ENCODE peak calls at places on chromosomes 6 and 20, in four cellular contexts. One of them, this sample, is unnamed.

GRCh38 chr6:144574796-144575195 is 289.7 kb downstream of the UTRN start:
- DNase-seq in iris pigment epithelial cell: no peak
- DNase-seq in GM23248: no peak
- DNase-seq in effector CD4-positive, alpha-beta T cell: no peak
- DNase-seq in this sample: no peak

GRCh38 chr6:78916411-78916810 is 49.1 kb downstream of the IRAK1BP1 start:
- DNase-seq in iris pigment epithelial cell: no peak
- DNase-seq in GM23248: no peak
- DNase-seq in effector CD4-positive, alpha-beta T cell: no peak
- DNase-seq in this sample: no peak

GRCh38 chr6:98581725-98582124 is 252.6 kb upstream of the POU3F2 start:
- DNase-seq in iris pigment epithelial cell: no peak
- DNase-seq in GM23248: peak; percentile 50
- DNase-seq in effector CD4-positive, alpha-beta T cell: no peak
- DNase-seq in this sample: no peak

GRCh38 chr6:89071036-89071435 is 9.5 kb upstream of the PNRC1 start:
- DNase-seq in iris pigment epithelial cell: no peak
- DNase-seq in GM23248: no peak
- DNase-seq in effector CD4-positive, alpha-beta T cell: no peak
- DNase-seq in this sample: no peak

GRCh38 chr20:53698321-53698978 is 104.8 kb upstream of the ZNF217 start:
- DNase-seq in iris pigment epithelial cell: no peak
- DNase-seq in GM23248: no peak
- DNase-seq in effector CD4-positive, alpha-beta T cell: no peak
- DNase-seq in this sample: no peak

GRCh38 chr6:44338228-44339122 is 4.0 kb upstream of the SPATS1 start:
- DNase-seq in iris pigment epithelial cell: peak; percentile 44
- DNase-seq in GM23248: peak; percentile 77
- DNase-seq in effector CD4-positive, alpha-beta T cell: peak; percentile 39
- DNase-seq in this sample: peak; percentile 59

GRCh38 chr6:26172496-26172958 is 85.3 kb downstream of the HFE start:
- DNase-seq in iris pigment epithelial cell: peak; percentile 46
- DNase-seq in GM23248: peak; percentile 68
- DNase-seq in effector CD4-positive, alpha-beta T cell: peak; percentile 11
- DNase-seq in this sample: peak; percentile 22

GRCh38 chr6:125821825-125822281 is 31.1 kb downstream of the NCOA7 start:
- DNase-seq in iris pigment epithelial cell: no peak
- DNase-seq in GM23248: no peak
- DNase-seq in effector CD4-positive, alpha-beta T cell: no peak
- DNase-seq in this sample: no peak

GRCh38 chr6:153673214-153673613 is 365.8 kb upstream of the OPRM1 start:
- DNase-seq in iris pigment epithelial cell: no peak
- DNase-seq in GM23248: no peak
- DNase-seq in effector CD4-positive, alpha-beta T cell: no peak
- DNase-seq in this sample: no peak

GRCh38 chr6:34810936-34811632 is 19.2 kb downstream of the BLTP3A start:
- DNase-seq in iris pigment epithelial cell: peak; percentile 23
- DNase-seq in GM23248: no peak
- DNase-seq in effector CD4-positive, alpha-beta T cell: no peak
- DNase-seq in this sample: no peak

GRCh38 chr6:35776364-35777215 is at the start of gene CLPSL2:
- DNase-seq in iris pigment epithelial cell: no peak
- DNase-seq in GM23248: peak; percentile 37
- DNase-seq in effector CD4-positive, alpha-beta T cell: no peak
- DNase-seq in this sample: no peak

GRCh38 chr6:150439373-150439772 is 70.6 kb downstream of the IYD start:
- DNase-seq in iris pigment epithelial cell: no peak
- DNase-seq in GM23248: no peak
- DNase-seq in effector CD4-positive, alpha-beta T cell: no peak
- DNase-seq in this sample: no peak

GRCh38 chr6:88882536-88882935 is 80.9 kb downstream of the RNGTT start:
- DNase-seq in iris pigment epithelial cell: no peak
- DNase-seq in GM23248: no peak
- DNase-seq in effector CD4-positive, alpha-beta T cell: no peak
- DNase-seq in this sample: no peak

GRCh38 chr6:155389130-155389529 is 66.5 kb downstream of the NOX3 start:
- DNase-seq in iris pigment epithelial cell: peak; percentile 77
- DNase-seq in GM23248: peak; percentile 19
- DNase-seq in effector CD4-positive, alpha-beta T cell: no peak
- DNase-seq in this sample: no peak

GRCh38 chr6:74447013-74447412 is 751.0 kb downstream of the CD109 start:
- DNase-seq in iris pigment epithelial cell: peak; percentile 49
- DNase-seq in GM23248: peak; percentile 72
- DNase-seq in effector CD4-positive, alpha-beta T cell: no peak
- DNase-seq in this sample: no peak

GRCh38 chr6:13787146-13787545 is 27.2 kb downstream of the MCUR1 start:
- DNase-seq in iris pigment epithelial cell: peak; percentile 63
- DNase-seq in GM23248: peak; percentile 67
- DNase-seq in effector CD4-positive, alpha-beta T cell: no peak
- DNase-seq in this sample: no peak

GRCh38 chr6:1066449-1066848 is 245.4 kb upstream of the FOXQ1 start:
- DNase-seq in iris pigment epithelial cell: no peak
- DNase-seq in GM23248: no peak
- DNase-seq in effector CD4-positive, alpha-beta T cell: no peak
- DNase-seq in this sample: no peak

GRCh38 chr20:11261533-11262000 is 587.8 kb upstream of the JAG1 start:
- DNase-seq in iris pigment epithelial cell: peak; percentile 93
- DNase-seq in GM23248: peak; percentile 96
- DNase-seq in effector CD4-positive, alpha-beta T cell: no peak
- DNase-seq in this sample: no peak

GRCh38 chr20:5191829-5192569 is 65.2 kb downstream of the CDS2 start:
- DNase-seq in iris pigment epithelial cell: peak; percentile 79
- DNase-seq in GM23248: peak; percentile 81
- DNase-seq in effector CD4-positive, alpha-beta T cell: peak; percentile 14
- DNase-seq in this sample: peak; percentile 16

GRCh38 chr20:46160661-46161060 is 42.5 kb downstream of the CD40 start:
- DNase-seq in iris pigment epithelial cell: no peak
- DNase-seq in GM23248: no peak
- DNase-seq in effector CD4-positive, alpha-beta T cell: no peak
- DNase-seq in this sample: no peak

GRCh38 chr20:44080646-44081267 is 106.2 kb downstream of the JPH2 start:
- DNase-seq in iris pigment epithelial cell: peak; percentile 79
- DNase-seq in GM23248: peak; percentile 83
- DNase-seq in effector CD4-positive, alpha-beta T cell: peak; percentile 73
- DNase-seq in this sample: peak; percentile 80

GRCh38 chr6:143620461-143620860 is 57.3 kb upstream of the PHACTR2 start:
- DNase-seq in iris pigment epithelial cell: peak; percentile 57
- DNase-seq in GM23248: peak; percentile 34
- DNase-seq in effector CD4-positive, alpha-beta T cell: no peak
- DNase-seq in this sample: no peak

GRCh38 chr20:63009044-63009961 is 2.5 kb upstream of the BHLHE23 start:
- DNase-seq in iris pigment epithelial cell: peak; percentile 35
- DNase-seq in GM23248: peak; percentile 80
- DNase-seq in effector CD4-positive, alpha-beta T cell: peak; percentile 77
- DNase-seq in this sample: peak; percentile 83

GRCh38 chr6:32081168-32081624 is 27.9 kb downstream of the TNXB start:
- DNase-seq in iris pigment epithelial cell: peak; percentile 90
- DNase-seq in GM23248: peak; percentile 97
- DNase-seq in effector CD4-positive, alpha-beta T cell: no peak
- DNase-seq in this sample: no peak

GRCh38 chr6:38264605-38265004 is 375.1 kb downstream of the BTBD9 start:
- DNase-seq in iris pigment epithelial cell: peak; percentile 33
- DNase-seq in GM23248: no peak
- DNase-seq in effector CD4-positive, alpha-beta T cell: no peak
- DNase-seq in this sample: no peak

GRCh38 chr6:112235956-112236355 is 18.4 kb downstream of the LAMA4 start:
- DNase-seq in iris pigment epithelial cell: peak; percentile 97
- DNase-seq in GM23248: peak; percentile 83
- DNase-seq in effector CD4-positive, alpha-beta T cell: no peak
- DNase-seq in this sample: peak; percentile 9

GRCh38 chr6:86456786-86457185 is 480.5 kb upstream of the HTR1E start:
- DNase-seq in iris pigment epithelial cell: no peak
- DNase-seq in GM23248: no peak
- DNase-seq in effector CD4-positive, alpha-beta T cell: no peak
- DNase-seq in this sample: no peak

GRCh38 chr20:38145094-38146075 is 19.7 kb downstream of the TGM2 start:
- DNase-seq in iris pigment epithelial cell: peak; percentile 72
- DNase-seq in GM23248: peak; percentile 66
- DNase-seq in effector CD4-positive, alpha-beta T cell: no peak
- DNase-seq in this sample: no peak

GRCh38 chr6:22271044-22271443 is 25.8 kb downstream of the PRL start:
- DNase-seq in iris pigment epithelial cell: no peak
- DNase-seq in GM23248: no peak
- DNase-seq in effector CD4-positive, alpha-beta T cell: no peak
- DNase-seq in this sample: no peak

GRCh38 chr6:155273438-155273837 is 9.6 kb downstream of the CLDN20 start:
- DNase-seq in iris pigment epithelial cell: peak; percentile 94
- DNase-seq in GM23248: peak; percentile 37
- DNase-seq in effector CD4-positive, alpha-beta T cell: no peak
- DNase-seq in this sample: no peak

GRCh38 chr20:35271904-35272303 is 6.0 kb downstream of the MMP24OS start:
- DNase-seq in iris pigment epithelial cell: peak; percentile 78
- DNase-seq in GM23248: peak; percentile 79
- DNase-seq in effector CD4-positive, alpha-beta T cell: no peak
- DNase-seq in this sample: no peak